ENCODE peak calls at places on chromosome 9, in five cellular contexts. M, B, X, D and H are unnamed samples.

GRCh38 chr9:14343236-14343947 is 29.5 kb upstream of the NFIB start:
- DNase-seq in M (no peak), B (no peak), X (no peak), D (no peak), H (no peak)

GRCh38 chr9:99726758-99727157 is 94.9 kb upstream of the NR4A3 start:
- DNase-seq in M (no peak), B (no peak), X (no peak), D (no peak), H (peak)

GRCh38 chr9:33908749-33909148 is 91.8 kb downstream of the UBE2R2 start:
- DNase-seq in M (no peak), B (no peak), X (no peak), D (no peak), H (no peak)

GRCh38 chr9:133737071-133737773 is 930 bp downstream of the SARDH start:
- DNase-seq in M (no peak), B (no peak), X (no peak), D (no peak), H (peak)

GRCh38 chr9:95505676-95506437 is 10.9 kb downstream of the PTCH1 start:
- DNase-seq in M (peak), B (peak), X (peak), D (peak), H (peak)

GRCh38 chr9:99998266-99998665 is 91.8 kb downstream of the STX17 start:
- DNase-seq in M (no peak), B (no peak), X (no peak), D (peak), H (no peak)

GRCh38 chr9:126506361-126507317 is 107.1 kb upstream of the LMX1B start:
- DNase-seq in M (no peak), B (no peak), X (no peak), D (no peak), H (no peak)

GRCh38 chr9:86413966-86414880 is 60.0 kb upstream of the TUT7 start:
- DNase-seq in M (peak), B (peak), X (peak), D (no peak), H (peak)

GRCh38 chr9:123081824-123082223 is 48.4 kb downstream of the GPR21 start:
- DNase-seq in M (peak), B (peak), X (peak), D (no peak), H (peak)

GRCh38 chr9:93288891-93289883 is 105.2 kb downstream of the WNK2 start:
- DNase-seq in M (peak), B (no peak), X (peak), D (no peak), H (no peak)

GRCh38 chr9:123058834-123059233 is 25.4 kb downstream of the GPR21 start:
- DNase-seq in M (peak), B (no peak), X (no peak), D (no peak), H (no peak)